ENCODE peak calls at places on chromosomes 12 and 14, in nine cellular contexts. T is CD8-positive, alpha-beta T cell; H is DND-41; B is hepatocyte; F is tibial nerve; U is mesenchymal stem cell; G is testis; S is GM23248; E is heart right ventricle. Q is an unnamed sample.

GRCh38 chr12:110693731-110694130 is 4.8 kb upstream of the HVCN1 start:
- DNase-seq in T (no peak), H (no peak), B (peak; percentile 28), F (peak; percentile 51), U (no peak), G (peak; percentile 41), S (no peak), E (no peak), Q (no peak)

GRCh38 chr14:93269341-93270068 is 62.4 kb downstream of the UBR7 start:
- DNase-seq in T (no peak), H (no peak), B (no peak), F (no peak), U (peak; percentile 82), G (no peak), S (peak; percentile 87), E (no peak), Q (no peak)

GRCh38 chr14:93707475-93707874 is 80.8 kb downstream of the PRIMA1 start:
- DNase-seq in T (no peak), H (no peak), B (no peak), F (no peak), U (no peak), G (no peak), S (no peak), E (no peak), Q (peak; percentile 24)

GRCh38 chr12:95259368-95259767 is 41.8 kb downstream of the VEZT start:
- DNase-seq in T (no peak), H (no peak), B (no peak), F (no peak), U (no peak), G (no peak), S (no peak), E (no peak), Q (no peak)

GRCh38 chr12:40734283-40734682 is 42.0 kb downstream of the CNTN1 start:
- DNase-seq in T (no peak), H (no peak), B (no peak), F (no peak), U (no peak), G (no peak), S (no peak), E (no peak), Q (no peak)

GRCh38 chr12:54294152-54294913 is 6.5 kb downstream of the NFE2 start:
- DNase-seq in T (peak; percentile 38), H (peak; percentile 69), B (peak; percentile 58), F (peak; percentile 59), U (no peak), G (peak; percentile 58), S (peak; percentile 51), E (no peak), Q (peak; percentile 32)

GRCh38 chr14:80681651-80682050 is 259.9 kb downstream of the CEP128 start:
- DNase-seq in T (no peak), H (no peak), B (no peak), F (no peak), U (peak; percentile 6), G (no peak), S (no peak), E (no peak), Q (no peak)

GRCh38 chr14:80930836-80931389 is 10.6 kb downstream of the CEP128 start:
- DNase-seq in T (peak; percentile 21), H (peak; percentile 83), B (no peak), F (no peak), U (peak; percentile 82), G (no peak), S (peak; percentile 92), E (no peak), Q (no peak)

GRCh38 chr14:103629503-103630121 is 601 bp downstream of the KLC1 start:
- DNase-seq in T (peak; percentile 24), H (peak; percentile 55), B (peak; percentile 60), F (peak; percentile 43), U (peak; percentile 24), G (peak; percentile 54), S (peak; percentile 70), E (peak; percentile 79), Q (peak; percentile 53)

GRCh38 chr14:102525213-102526143 is 15.9 kb upstream of the ANKRD9 start:
- DNase-seq in T (no peak), H (peak; percentile 59), B (peak; percentile 67), F (peak; percentile 38), U (peak; percentile 82), G (peak; percentile 58), S (peak; percentile 76), E (no peak), Q (peak; percentile 58)

GRCh38 chr14:79581912-79582576 is 629.3 kb downstream of the DIO2 start:
- DNase-seq in T (no peak), H (no peak), B (no peak), F (no peak), U (peak; percentile 44), G (no peak), S (peak; percentile 18), E (no peak), Q (no peak)

GRCh38 chr12:13196302-13196921 is at the start of gene EMP1:
- DNase-seq in T (peak; percentile 50), H (peak; percentile 4), B (peak; percentile 94), F (peak; percentile 99), U (peak; percentile 100), G (peak; percentile 92), S (peak; percentile 99), E (peak; percentile 96), Q (peak; percentile 98)

GRCh38 chr12:54352022-54352531 is 12.2 kb downstream of the GPR84 start:
- DNase-seq in T (no peak), H (peak; percentile 32), B (peak; percentile 81), F (no peak), U (peak; percentile 70), G (peak; percentile 45), S (peak; percentile 80), E (peak; percentile 65), Q (peak; percentile 88)

GRCh38 chr12:14442221-14442881 is 76.9 kb downstream of the ATF7IP start:
- DNase-seq in T (no peak), H (no peak), B (no peak), F (no peak), U (no peak), G (no peak), S (peak; percentile 8), E (no peak), Q (no peak)

GRCh38 chr12:6276247-6276887 is 34.1 kb upstream of the PLEKHG6 start:
- DNase-seq in T (no peak), H (no peak), B (no peak), F (no peak), U (peak; percentile 37), G (no peak), S (no peak), E (no peak), Q (no peak)
- H3K4me1 ChIP-seq in T (peaks cover 6% of the 10 kb centered on the region), H (peaks cover 9% of the 10 kb centered on the region), B (peaks cover 34% of the 10 kb centered on the region), F (peaks cover 22% of the 10 kb centered on the region), U (peaks cover 36% of the 10 kb centered on the region), G (peaks cover 25% of the 10 kb centered on the region), S (peaks cover 22% of the 10 kb centered on the region), E (peaks cover 26% of the 10 kb centered on the region), Q (peaks cover 71% of the 10 kb centered on the region)

DNA sequence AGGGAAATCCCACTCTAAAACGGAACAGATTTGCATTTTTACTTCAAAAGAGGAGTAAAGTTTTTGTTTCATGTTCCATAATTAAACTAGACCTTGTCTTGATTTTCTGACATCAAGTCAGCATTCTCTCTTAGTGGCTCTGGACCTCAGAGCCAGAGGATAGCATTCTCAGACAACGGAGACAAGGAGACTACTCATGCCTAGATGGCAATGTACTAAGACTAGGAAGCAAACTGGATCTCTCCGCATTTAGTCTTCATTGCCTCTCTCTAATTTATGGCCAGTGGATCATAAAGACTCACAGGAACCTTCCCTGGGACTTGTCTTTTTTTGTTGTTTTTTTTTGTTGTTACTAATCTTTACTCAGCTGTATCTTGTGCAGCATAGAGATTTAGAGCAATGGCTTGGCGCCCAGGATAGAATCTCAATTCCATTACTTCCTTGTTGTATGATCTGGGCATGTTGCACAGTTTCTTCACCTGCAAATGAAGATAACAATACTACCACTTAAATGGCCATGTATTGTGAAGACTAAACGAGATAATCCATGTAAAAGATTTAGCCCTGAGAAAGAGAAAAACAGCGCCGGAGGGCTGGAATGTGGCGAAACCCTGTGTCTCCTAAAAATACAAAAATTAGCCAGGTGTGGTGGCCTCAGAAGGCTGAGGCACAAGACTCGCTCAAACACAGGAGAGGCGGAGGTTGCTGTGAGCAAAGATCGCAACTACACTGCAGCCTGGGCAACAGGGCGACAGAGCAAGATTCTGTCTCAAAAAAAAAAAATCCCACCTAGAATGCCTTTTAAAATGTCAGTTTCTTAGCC is 4.0 kb upstream of the GEMIN2 start:
- DNase-seq in T (no peak), H (no peak), B (no peak), F (no peak), U (no peak), G (no peak), S (peak; percentile 9), E (no peak), Q (peak; percentile 62)
- H3K4me3 ChIP-seq in T (no peak overlapping the region), H (no peak overlapping the region), B (no peak overlapping the region), F (no peak overlapping the region), U (no peak overlapping the region), G (no peak overlapping the region), S (no peak overlapping the region), E (no peak overlapping the region), Q (no peak overlapping the region)

DNA sequence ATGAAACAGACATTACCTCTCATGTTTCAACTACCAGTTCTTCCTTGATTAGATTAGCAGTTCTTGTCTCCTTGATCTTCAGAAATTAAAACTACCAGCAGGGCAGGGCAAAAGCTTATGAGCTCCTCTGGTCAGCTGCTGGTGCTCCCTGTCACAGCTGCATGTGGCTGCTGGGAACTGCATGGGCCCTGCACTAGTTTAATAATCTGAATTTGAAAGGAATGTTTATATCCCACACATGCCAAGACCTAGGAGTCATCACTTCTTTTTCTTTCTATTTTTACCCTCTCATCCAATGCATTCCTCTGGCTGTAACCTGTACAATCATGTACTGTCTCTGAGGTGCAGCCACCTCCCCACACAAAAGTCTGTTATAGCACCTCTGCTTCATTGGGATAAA is 73.9 kb downstream of the ARMH4 start:
- DNase-seq in T (no peak), H (no peak), B (no peak), F (no peak), U (peak; percentile 74), G (no peak), S (peak; percentile 79), E (no peak), Q (no peak)
- H3K27ac ChIP-seq in T (no peak overlapping the region), H (no peak overlapping the region), B (no peak overlapping the region), F (no peak overlapping the region), U (peak overlapping the region; percentile 95), G (no peak overlapping the region), S (peak overlapping the region; percentile 62), E (no peak overlapping the region), Q (no peak overlapping the region)

GRCh38 chr12:25394025-25394424 is 143.3 kb upstream of the KRAS start:
- DNase-seq in T (no peak), H (no peak), B (no peak), F (no peak), U (no peak), G (no peak), S (no peak), E (no peak), Q (no peak)

GRCh38 chr12:25401547-25402345 is 151.0 kb upstream of the KRAS start:
- DNase-seq in T (no peak), H (no peak), B (no peak), F (no peak), U (no peak), G (no peak), S (no peak), E (no peak), Q (no peak)

GRCh38 chr12:25395227-25395626 is 144.5 kb upstream of the KRAS start:
- DNase-seq in T (no peak), H (no peak), B (no peak), F (no peak), U (no peak), G (no peak), S (no peak), E (no peak), Q (no peak)

DNA sequence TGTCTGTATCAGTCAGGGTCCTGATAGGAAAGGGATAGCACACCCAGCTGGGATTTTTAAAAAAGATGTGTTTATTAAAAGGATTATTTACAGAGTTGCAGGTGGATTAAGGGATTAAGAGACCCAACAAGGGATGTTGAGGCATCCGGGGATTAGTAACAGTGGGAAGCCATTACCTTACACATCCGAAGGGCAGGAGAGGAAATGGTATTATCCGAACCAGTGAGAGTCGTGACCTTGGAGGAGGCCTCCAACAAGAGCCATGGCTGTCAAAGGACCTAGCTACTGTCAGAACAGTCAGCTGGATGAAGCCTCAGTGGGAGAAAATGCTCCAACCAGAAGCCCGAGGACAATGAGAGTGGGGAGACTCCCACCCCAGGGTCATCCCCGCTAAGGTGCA is 146.3 kb upstream of the KRAS start:
- DNase-seq in T (no peak), H (no peak), B (no peak), F (no peak), U (no peak), G (no peak), S (no peak), E (no peak), Q (no peak)
- H3K4me1 ChIP-seq in T (no peaks in the 10 kb centered on the region), H (no peaks in the 10 kb centered on the region), B (no peaks in the 10 kb centered on the region), F (no peaks in the 10 kb centered on the region), U (no peaks in the 10 kb centered on the region), G (no peaks in the 10 kb centered on the region), S (no peaks in the 10 kb centered on the region), E (no peaks in the 10 kb centered on the region), Q (no peaks in the 10 kb centered on the region)

Q was measured in thyroid gland.